ENCODE peak calls at places on chromosomes 2 and 18, in nine cellular contexts. One of them, this sample, is unnamed. For H3K4me1, the result is how much of the 10 kb centered on the place peaks cover.

GRCh38 chr18:41982942-41983660 is 28.1 kb downstream of the PIK3C3 start:
- DNase-seq in SK-N-SH: no peak
- DNase-seq in K562: no peak
- DNase-seq in GM23338: no peak
- DNase-seq in vagina: no peak
- DNase-seq in endothelial cell of umbilical vein: peak
- DNase-seq in HCT116: no peak
- DNase-seq in stomach: no peak
- DNase-seq in HepG2: no peak
- DNase-seq in this sample: no peak

GRCh38 chr2:238784671-238785527 is 63.0 kb upstream of the TWIST2 start:
- DNase-seq in SK-N-SH: peak
- DNase-seq in stomach: peak
- DNase-seq in HCT116: peak
- DNase-seq in endothelial cell of umbilical vein: peak
- DNase-seq in GM23338: peak
- DNase-seq in vagina: no peak
- DNase-seq in K562: peak
- DNase-seq in HepG2: peak
- DNase-seq in this sample: peak

GRCh38 chr2:33598472-33599174 is 476 bp downstream of the FAM98A start:
- DNase-seq in vagina: no peak
- DNase-seq in GM23338: peak
- DNase-seq in stomach: no peak
- DNase-seq in HCT116: no peak
- DNase-seq in SK-N-SH: peak
- DNase-seq in endothelial cell of umbilical vein: peak
- DNase-seq in HepG2: peak
- DNase-seq in K562: peak
- DNase-seq in this sample: no peak

GRCh38 chr2:74081030-74081429 is 66.7 kb downstream of the BOLA3 start:
- DNase-seq in HCT116: no peak
- DNase-seq in GM23338: no peak
- DNase-seq in HepG2: no peak
- DNase-seq in SK-N-SH: no peak
- DNase-seq in endothelial cell of umbilical vein: no peak
- DNase-seq in stomach: no peak
- DNase-seq in K562: no peak
- DNase-seq in vagina: no peak
- DNase-seq in this sample: no peak

GRCh38 chr2:8606226-8606625 is 75.6 kb upstream of the ID2 start:
- DNase-seq in HCT116: no peak
- DNase-seq in GM23338: no peak
- DNase-seq in endothelial cell of umbilical vein: no peak
- DNase-seq in K562: no peak
- DNase-seq in HepG2: no peak
- DNase-seq in stomach: no peak
- DNase-seq in SK-N-SH: no peak
- DNase-seq in vagina: no peak
- DNase-seq in this sample: no peak

GRCh38 chr2:217789003-217789735 is 213.6 kb downstream of the TNS1 start:
- DNase-seq in HepG2: peak
- DNase-seq in stomach: peak
- DNase-seq in endothelial cell of umbilical vein: peak
- DNase-seq in K562: peak
- DNase-seq in vagina: peak
- DNase-seq in HCT116: peak
- DNase-seq in GM23338: peak
- DNase-seq in SK-N-SH: peak
- DNase-seq in this sample: peak

GRCh38 chr2:233453111-233453915 is 99.0 kb downstream of the DGKD start:
- DNase-seq in K562: no peak
- DNase-seq in endothelial cell of umbilical vein: no peak
- DNase-seq in HCT116: no peak
- DNase-seq in HepG2: no peak
- DNase-seq in GM23338: no peak
- DNase-seq in stomach: no peak
- DNase-seq in SK-N-SH: no peak
- DNase-seq in vagina: no peak
- DNase-seq in this sample: no peak

GRCh38 chr2:173962583-173963110 is 2.5 kb downstream of the SP3 start:
- DNase-seq in endothelial cell of umbilical vein: peak
- DNase-seq in HCT116: no peak
- DNase-seq in HepG2: no peak
- DNase-seq in GM23338: no peak
- DNase-seq in vagina: no peak
- DNase-seq in SK-N-SH: no peak
- DNase-seq in stomach: no peak
- DNase-seq in K562: no peak
- DNase-seq in this sample: no peak

DNA sequence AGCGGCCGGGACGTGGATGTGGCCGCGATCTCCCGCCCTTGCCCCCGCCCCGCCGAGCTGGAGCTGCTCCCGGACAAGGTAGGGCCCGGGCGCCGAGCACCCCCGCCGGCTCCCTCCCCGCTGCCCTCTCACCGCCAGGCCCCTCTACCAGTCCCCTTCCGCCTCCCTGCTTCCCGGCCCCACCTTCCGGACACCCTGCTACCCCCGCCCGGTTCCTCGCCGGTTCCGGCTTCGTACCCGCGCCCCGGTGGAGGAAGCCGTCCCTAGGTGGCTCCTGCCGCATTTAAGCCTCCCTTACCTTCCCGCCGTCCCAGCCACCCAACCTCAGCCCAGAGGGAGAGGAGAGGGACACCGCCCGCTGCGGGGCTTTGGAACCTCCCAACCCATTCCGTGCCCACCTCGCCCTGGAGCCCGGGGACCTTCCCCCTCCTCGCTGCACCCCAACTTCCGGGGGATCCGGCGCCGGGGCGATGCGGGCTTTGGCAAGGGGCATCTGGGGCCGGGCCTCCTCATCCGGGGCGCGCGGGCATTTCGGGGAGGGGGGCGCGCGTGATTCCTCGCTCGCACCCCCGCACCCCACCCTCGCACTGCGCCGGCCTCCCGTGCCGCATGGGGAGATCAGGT is 475 bp downstream of the B3GNT2 start:
- DNase-seq in HepG2: peak
- DNase-seq in GM23338: peak
- DNase-seq in K562: peak
- DNase-seq in stomach: peak
- DNase-seq in vagina: no peak
- DNase-seq in SK-N-SH: peak
- DNase-seq in endothelial cell of umbilical vein: no peak
- DNase-seq in HCT116: no peak
- DNase-seq in this sample: peak
- TF ChIP-seq POLR2AphosphoS5 in HepG2: no peak
- TF ChIP-seq POLR2AphosphoS5 in GM23338: no peak
- TF ChIP-seq POLR2AphosphoS5 in K562: no peak
- TF ChIP-seq POLR2AphosphoS5 in stomach: no peak
- TF ChIP-seq POLR2AphosphoS5 in vagina: peak
- TF ChIP-seq POLR2AphosphoS5 in SK-N-SH: no peak
- TF ChIP-seq POLR2AphosphoS5 in endothelial cell of umbilical vein: no peak
- TF ChIP-seq POLR2AphosphoS5 in HCT116: no peak
- TF ChIP-seq POLR2AphosphoS5 in this sample: no peak

GRCh38 chr2:224165901-224166319 is 126.8 kb upstream of the SERPINE2 start:
- DNase-seq in SK-N-SH: no peak
- DNase-seq in HepG2: no peak
- DNase-seq in K562: no peak
- DNase-seq in vagina: no peak
- DNase-seq in endothelial cell of umbilical vein: no peak
- DNase-seq in stomach: no peak
- DNase-seq in GM23338: no peak
- DNase-seq in HCT116: no peak
- DNase-seq in this sample: no peak

GRCh38 chr2:224169847-224170246 is 130.8 kb upstream of the SERPINE2 start:
- DNase-seq in K562: no peak
- DNase-seq in vagina: peak
- DNase-seq in GM23338: no peak
- DNase-seq in SK-N-SH: no peak
- DNase-seq in endothelial cell of umbilical vein: no peak
- DNase-seq in HCT116: no peak
- DNase-seq in stomach: no peak
- DNase-seq in HepG2: no peak
- DNase-seq in this sample: no peak

GRCh38 chr2:224163573-224164307 is 124.7 kb upstream of the SERPINE2 start:
- DNase-seq in HepG2: no peak
- DNase-seq in SK-N-SH: no peak
- DNase-seq in endothelial cell of umbilical vein: peak
- DNase-seq in GM23338: no peak
- DNase-seq in stomach: no peak
- DNase-seq in vagina: peak
- DNase-seq in HCT116: no peak
- DNase-seq in K562: no peak
- DNase-seq in this sample: no peak

GRCh38 chr2:224162122-224162521 is 123.0 kb upstream of the SERPINE2 start:
- DNase-seq in SK-N-SH: no peak
- DNase-seq in vagina: peak
- DNase-seq in HepG2: no peak
- DNase-seq in K562: no peak
- DNase-seq in HCT116: no peak
- DNase-seq in GM23338: no peak
- DNase-seq in endothelial cell of umbilical vein: no peak
- DNase-seq in stomach: no peak
- DNase-seq in this sample: no peak

DNA sequence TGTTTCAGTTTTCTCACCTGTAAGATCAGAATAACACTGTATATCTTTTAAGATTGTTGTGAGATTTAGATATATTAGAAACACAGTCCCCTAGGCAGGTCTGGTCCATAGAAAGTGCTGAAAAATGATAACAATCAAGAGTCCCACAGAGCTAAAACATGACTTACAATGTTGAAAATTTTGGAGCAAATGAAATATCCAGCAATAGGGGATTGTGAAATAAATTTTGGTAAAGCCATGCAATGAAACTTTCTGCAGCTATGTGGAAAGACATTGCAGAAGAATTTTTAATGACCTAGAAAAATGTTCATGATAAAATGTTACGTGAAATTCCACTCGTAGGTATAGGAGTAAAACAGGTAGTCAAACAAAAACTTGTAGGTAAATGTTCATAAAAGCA is 127.6 kb upstream of the SERPINE2 start:
- DNase-seq in SK-N-SH: no peak
- DNase-seq in endothelial cell of umbilical vein: no peak
- DNase-seq in vagina: no peak
- DNase-seq in K562: no peak
- DNase-seq in HCT116: no peak
- DNase-seq in HepG2: no peak
- DNase-seq in stomach: no peak
- DNase-seq in GM23338: no peak
- DNase-seq in this sample: no peak
- H3K4me1 ChIP-seq in SK-N-SH: under half
- H3K4me1 ChIP-seq in endothelial cell of umbilical vein: under half
- H3K4me1 ChIP-seq in vagina: under half
- H3K4me1 ChIP-seq in K562: under half
- H3K4me1 ChIP-seq in HCT116: under half
- H3K4me1 ChIP-seq in HepG2: under half
- H3K4me1 ChIP-seq in stomach: under half
- H3K4me1 ChIP-seq in GM23338: under half
- H3K4me1 ChIP-seq in this sample: under half

GRCh38 chr18:55513199-55513598 is 74.8 kb downstream of the TCF4 start:
- DNase-seq in GM23338: no peak
- DNase-seq in K562: no peak
- DNase-seq in HCT116: no peak
- DNase-seq in endothelial cell of umbilical vein: no peak
- DNase-seq in SK-N-SH: no peak
- DNase-seq in HepG2: no peak
- DNase-seq in vagina: no peak
- DNase-seq in stomach: no peak
- DNase-seq in this sample: no peak

GRCh38 chr18:55508637-55509036 is 79.4 kb downstream of the TCF4 start:
- DNase-seq in GM23338: no peak
- DNase-seq in SK-N-SH: no peak
- DNase-seq in K562: no peak
- DNase-seq in endothelial cell of umbilical vein: peak
- DNase-seq in vagina: no peak
- DNase-seq in HepG2: no peak
- DNase-seq in stomach: no peak
- DNase-seq in HCT116: no peak
- DNase-seq in this sample: no peak

GRCh38 chr18:55510809-55511208 is 77.2 kb downstream of the TCF4 start:
- DNase-seq in SK-N-SH: no peak
- DNase-seq in K562: no peak
- DNase-seq in HepG2: no peak
- DNase-seq in endothelial cell of umbilical vein: peak
- DNase-seq in GM23338: peak
- DNase-seq in stomach: no peak
- DNase-seq in HCT116: no peak
- DNase-seq in vagina: no peak
- DNase-seq in this sample: no peak

GRCh38 chr18:55511277-55511676 is 76.7 kb downstream of the TCF4 start:
- DNase-seq in endothelial cell of umbilical vein: no peak
- DNase-seq in stomach: no peak
- DNase-seq in HepG2: no peak
- DNase-seq in GM23338: no peak
- DNase-seq in vagina: no peak
- DNase-seq in SK-N-SH: no peak
- DNase-seq in HCT116: no peak
- DNase-seq in K562: no peak
- DNase-seq in this sample: no peak

DNA sequence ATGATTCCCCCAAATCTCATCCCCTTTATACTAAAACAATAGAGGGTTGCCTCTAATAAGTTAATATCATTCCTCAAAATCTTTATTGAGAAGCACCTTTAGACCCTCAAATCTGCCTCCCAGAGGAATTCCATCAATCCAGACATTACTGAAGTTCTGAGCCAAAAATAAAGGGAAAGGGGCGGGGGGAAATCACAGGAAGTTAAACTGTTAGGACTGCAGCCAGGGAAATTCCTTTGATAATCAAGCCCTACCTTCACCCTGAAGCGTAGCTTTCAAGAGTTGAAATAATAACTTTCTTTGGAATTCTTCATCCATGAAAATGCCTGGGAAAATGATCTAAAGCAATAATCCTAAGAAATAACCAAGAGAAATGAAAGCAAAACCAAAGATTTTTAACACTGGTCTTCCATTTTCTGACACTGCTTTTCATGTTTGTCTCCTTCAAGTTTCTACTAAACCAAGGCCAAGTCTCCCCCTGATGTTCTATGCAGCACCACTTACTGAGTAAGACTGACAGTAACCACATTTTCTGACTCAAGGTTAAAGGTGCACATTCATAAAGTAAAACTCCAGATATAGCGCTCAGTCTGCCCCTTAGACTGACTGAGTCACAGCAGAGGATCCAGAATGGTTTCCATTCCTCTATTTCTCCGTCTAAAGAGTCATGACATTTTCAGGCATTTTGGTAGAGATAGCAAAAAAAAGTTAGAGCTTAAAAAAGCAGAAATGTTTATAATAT is 78.2 kb downstream of the TCF4 start:
- DNase-seq in GM23338: peak
- DNase-seq in endothelial cell of umbilical vein: peak
- DNase-seq in stomach: no peak
- DNase-seq in K562: no peak
- DNase-seq in HepG2: no peak
- DNase-seq in SK-N-SH: no peak
- DNase-seq in HCT116: no peak
- DNase-seq in vagina: no peak
- DNase-seq in this sample: no peak
- H3K4me3 ChIP-seq in GM23338: no peak
- H3K4me3 ChIP-seq in endothelial cell of umbilical vein: peak
- H3K4me3 ChIP-seq in stomach: no peak
- H3K4me3 ChIP-seq in K562: no peak
- H3K4me3 ChIP-seq in HepG2: no peak
- H3K4me3 ChIP-seq in SK-N-SH: peak
- H3K4me3 ChIP-seq in HCT116: no peak
- H3K4me3 ChIP-seq in vagina: peak
- H3K4me3 ChIP-seq in this sample: no peak

GRCh38 chr18:9854801-9855676 is 30.7 kb upstream of the TXNDC2 start:
- DNase-seq in stomach: peak
- DNase-seq in vagina: no peak
- DNase-seq in HepG2: peak
- DNase-seq in SK-N-SH: no peak
- DNase-seq in HCT116: no peak
- DNase-seq in GM23338: no peak
- DNase-seq in K562: no peak
- DNase-seq in endothelial cell of umbilical vein: no peak
- DNase-seq in this sample: no peak

GRCh38 chr18:9855686-9856085 is 30.1 kb upstream of the TXNDC2 start:
- DNase-seq in GM23338: no peak
- DNase-seq in K562: no peak
- DNase-seq in vagina: no peak
- DNase-seq in HepG2: no peak
- DNase-seq in endothelial cell of umbilical vein: no peak
- DNase-seq in HCT116: no peak
- DNase-seq in stomach: no peak
- DNase-seq in SK-N-SH: no peak
- DNase-seq in this sample: no peak

GRCh38 chr18:9858642-9859041 is 27.1 kb upstream of the TXNDC2 start:
- DNase-seq in HCT116: no peak
- DNase-seq in vagina: no peak
- DNase-seq in endothelial cell of umbilical vein: no peak
- DNase-seq in HepG2: no peak
- DNase-seq in GM23338: no peak
- DNase-seq in stomach: no peak
- DNase-seq in SK-N-SH: no peak
- DNase-seq in K562: no peak
- DNase-seq in this sample: no peak

GRCh38 chr18:9859232-9859631 is 26.5 kb upstream of the TXNDC2 start:
- DNase-seq in vagina: no peak
- DNase-seq in HepG2: no peak
- DNase-seq in endothelial cell of umbilical vein: no peak
- DNase-seq in K562: no peak
- DNase-seq in HCT116: no peak
- DNase-seq in SK-N-SH: no peak
- DNase-seq in stomach: no peak
- DNase-seq in GM23338: peak
- DNase-seq in this sample: no peak

GRCh38 chr18:9856097-9856496 is 29.7 kb upstream of the TXNDC2 start:
- DNase-seq in HepG2: no peak
- DNase-seq in vagina: no peak
- DNase-seq in GM23338: no peak
- DNase-seq in HCT116: no peak
- DNase-seq in endothelial cell of umbilical vein: no peak
- DNase-seq in stomach: no peak
- DNase-seq in SK-N-SH: no peak
- DNase-seq in K562: no peak
- DNase-seq in this sample: no peak
- TF ChIP-seq POLR2AphosphoS5 in HepG2: no peak
- TF ChIP-seq POLR2AphosphoS5 in vagina: no peak
- TF ChIP-seq POLR2AphosphoS5 in GM23338: no peak
- TF ChIP-seq POLR2AphosphoS5 in HCT116: no peak
- TF ChIP-seq POLR2AphosphoS5 in endothelial cell of umbilical vein: no peak
- TF ChIP-seq POLR2AphosphoS5 in stomach: no peak
- TF ChIP-seq POLR2AphosphoS5 in SK-N-SH: no peak
- TF ChIP-seq POLR2AphosphoS5 in K562: no peak
- TF ChIP-seq POLR2AphosphoS5 in this sample: no peak